ENCODE peak calls at places on chromosomes 5 and 9, in seven cellular contexts. M, Q, R, S, Y, F and J are unnamed samples.

GRCh38 chr9:15268317-15268716 is 38.7 kb downstream of the TTC39B start:
- DNase-seq in F (no peak), S (no peak), Q (no peak), R (no peak), Y (no peak), M (no peak), J (no peak)

GRCh38 chr9:86598411-86599239 is 244.4 kb upstream of the TUT7 start:
- DNase-seq in R (no peak), F (no peak), Q (no peak), Y (no peak), S (no peak), M (no peak), J (no peak)

GRCh38 chr5:83751201-83751600 is 30.5 kb upstream of the HAPLN1 start:
- DNase-seq in Q (no peak), M (no peak), F (no peak), R (no peak), Y (no peak), S (no peak), J (no peak)

GRCh38 chr9:134698111-134698510 is 56.5 kb downstream of the COL5A1 start:
- DNase-seq in S (no peak), R (no peak), Q (no peak), M (no peak), F (no peak), Y (no peak), J (no peak)

GRCh38 chr5:115321309-115321708 is 24.9 kb upstream of the CCDC112 start:
- DNase-seq in Q (no peak), S (no peak), M (no peak), R (no peak), Y (no peak), F (no peak), J (no peak)

GRCh38 chr9:125755340-125755739 is 8.2 kb downstream of the PBX3 start:
- DNase-seq in Q (peak; percentile 28), M (no peak), R (no peak), Y (no peak), S (no peak), F (no peak), J (no peak)

GRCh38 chr9:104788251-104788650 is 24.3 kb downstream of the NIPSNAP3B start:
- DNase-seq in R (no peak), S (no peak), Y (no peak), F (no peak), M (no peak), Q (no peak), J (no peak)

GRCh38 chr5:169914766-169915165 is 65.5 kb downstream of the INSYN2B start:
- DNase-seq in F (no peak), Q (no peak), Y (no peak), R (no peak), S (no peak), M (no peak), J (no peak)

GRCh38 chr9:111700776-111701175 is 39.4 kb downstream of the GNG10 start:
- DNase-seq in Q (no peak), S (no peak), F (no peak), Y (no peak), M (no peak), R (no peak), J (no peak)

GRCh38 chr9:130627051-130627450 is 37.3 kb upstream of the PRDM12 start:
- DNase-seq in F (no peak), S (no peak), Y (no peak), M (no peak), Q (no peak), R (no peak), J (no peak)

GRCh38 chr9:21239917-21240316 is at the start of gene IFNA14:
- DNase-seq in M (no peak), Y (no peak), S (no peak), R (no peak), Q (no peak), F (no peak), J (no peak)

GRCh38 chr9:37534412-37534811 is 41.8 kb downstream of the FBXO10 start:
- DNase-seq in S (no peak), Y (no peak), F (no peak), Q (no peak), M (no peak), R (no peak), J (no peak)

GRCh38 chr9:96185518-96186156 is 116.3 kb downstream of the HSD17B3 start:
- DNase-seq in R (no peak), Q (no peak), F (no peak), M (no peak), Y (no peak), S (no peak), J (no peak)

GRCh38 chr5:83069406-83069805 is 7.8 kb downstream of the TMEM167A start:
- DNase-seq in M (no peak), R (no peak), F (no peak), S (no peak), Y (no peak), Q (peak; percentile 4), J (no peak)

GRCh38 chr5:35622974-35623373 is 5.3 kb downstream of the SPEF2 start:
- DNase-seq in Y (no peak), R (no peak), M (no peak), F (no peak), Q (no peak), S (no peak), J (no peak)

GRCh38 chr5:134174841-134175839 is 1.6 kb downstream of the SKP1 start:
- DNase-seq in F (no peak), M (peak; percentile 34), Q (peak; percentile 32), R (no peak), Y (peak; percentile 27), S (no peak), J (no peak)

GRCh38 chr5:6541256-6542013 is 91.4 kb downstream of the NSUN2 start:
- DNase-seq in S (no peak), Q (no peak), Y (no peak), R (no peak), M (no peak), F (no peak), J (no peak)

GRCh38 chr5:44178414-44178813 is 210.8 kb downstream of the FGF10 start:
- DNase-seq in R (no peak), F (no peak), Q (no peak), M (no peak), Y (no peak), S (no peak), J (no peak)
- TF ChIP-seq TAF1 in R (no peak), F (no peak), Q (no peak), M (no peak), Y (no peak), S (no peak), J (no peak)

GRCh38 chr9:82563094-82563493 is 499.8 kb downstream of the RASEF start:
- DNase-seq in M (no peak), Q (no peak), R (no peak), Y (no peak), F (no peak), S (no peak), J (no peak)

GRCh38 chr9:82563841-82564240 is 499.1 kb downstream of the RASEF start:
- DNase-seq in M (no peak), Q (no peak), Y (no peak), F (no peak), R (no peak), S (no peak), J (no peak)

GRCh38 chr9:82560036-82560435 is 502.9 kb downstream of the RASEF start:
- DNase-seq in Q (no peak), F (no peak), Y (no peak), R (no peak), S (no peak), M (no peak), J (no peak)

GRCh38 chr9:82558855-82559615 is 503.9 kb downstream of the RASEF start:
- DNase-seq in Y (no peak), M (peak; percentile 33), Q (no peak), R (no peak), S (no peak), F (no peak), J (no peak)

DNA sequence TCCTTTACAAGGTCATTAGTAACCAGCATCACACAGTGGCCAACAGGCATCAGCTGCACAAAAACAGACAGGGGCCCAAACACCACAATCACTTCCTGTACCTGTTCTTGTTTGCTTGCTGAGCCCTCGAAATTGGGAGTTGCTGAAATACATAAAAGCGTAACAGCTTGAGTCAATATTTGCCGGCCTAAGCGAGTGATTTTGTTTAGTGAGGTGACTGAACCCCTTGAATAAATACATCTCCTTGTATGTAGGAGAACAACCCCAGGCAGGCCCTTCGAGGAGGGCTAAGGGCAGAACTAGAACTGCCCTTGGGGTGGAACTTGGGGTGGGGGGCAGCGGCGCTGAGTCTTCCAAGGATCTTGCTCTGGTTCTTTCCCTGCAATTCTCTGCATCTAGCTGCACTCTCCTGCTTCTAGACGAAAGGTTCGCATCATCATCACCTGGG is 502.5 kb downstream of the RASEF start:
- DNase-seq in M (peak; percentile 97), Q (no peak), R (no peak), F (no peak), Y (no peak), S (no peak), J (no peak)
- TF ChIP-seq TAF1 in M (peak; percentile 27), Q (no peak), R (no peak), F (no peak), Y (no peak), S (no peak), J (no peak)

DNA sequence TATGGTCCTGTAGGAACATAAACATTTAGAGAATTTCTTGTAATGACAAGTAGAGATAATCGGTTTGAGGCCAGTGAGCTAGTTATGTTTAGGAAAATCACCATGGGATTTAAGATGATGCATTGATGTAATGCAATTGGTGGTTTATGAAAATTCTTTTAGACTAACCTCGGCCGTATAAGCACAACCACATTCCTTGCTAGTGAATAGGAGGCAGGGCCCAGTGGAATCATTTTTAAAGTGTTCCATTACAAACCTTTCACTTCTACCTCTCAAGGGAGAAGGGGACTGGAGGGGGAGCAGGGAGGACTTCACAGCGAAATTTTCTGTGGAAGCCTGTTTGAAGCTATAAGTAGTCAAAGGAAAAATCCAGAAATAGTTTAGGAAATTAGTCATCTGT is 71.8 kb upstream of the NFIL3 start:
- DNase-seq in F (no peak), M (no peak), Q (no peak), S (no peak), Y (no peak), R (no peak), J (no peak)
- TF ChIP-seq TAF1 in F (no peak), M (no peak), Q (no peak), S (no peak), Y (no peak), R (no peak), J (no peak)

GRCh38 chr5:4387295-4387694 is 752.8 kb upstream of the ADAMTS16 start:
- DNase-seq in M (no peak), F (no peak), Q (no peak), S (no peak), R (no peak), Y (no peak), J (no peak)
- TF ChIP-seq TAF1 in M (no peak), F (no peak), Q (no peak), S (no peak), R (no peak), Y (no peak), J (no peak)

GRCh38 chr9:4293293-4293931 is 6.5 kb downstream of the GLIS3 start:
- DNase-seq in M (no peak), F (no peak), R (no peak), Y (no peak), Q (no peak), S (no peak), J (no peak)
- TF ChIP-seq TAF1 in M (no peak), F (no peak), R (no peak), Y (no peak), Q (no peak), S (no peak), J (no peak)